ENCODE peak calls at places on chromosomes 3 and 15, in nine cellular contexts. One of them, this sample, is unnamed.

GRCh38 chr3:69791111-69791510 is 51.8 kb downstream of the MITF start:
- DNase-seq in endothelial cell: no peak
- DNase-seq in RWPE2: no peak
- DNase-seq in pancreas: peak; percentile 24
- DNase-seq in upper lobe of right lung: peak; percentile 85
- DNase-seq in left ventricle myocardium inferior: peak; percentile 72
- DNase-seq in WTC11: no peak
- DNase-seq in sigmoid colon: peak; percentile 90
- DNase-seq in cardiac muscle cell: peak; percentile 93
- DNase-seq in this sample: peak; percentile 24

GRCh38 chr3:144556392-144556791 is 584.8 kb downstream of the DIPK2A start:
- DNase-seq in left ventricle myocardium inferior: no peak
- DNase-seq in cardiac muscle cell: no peak
- DNase-seq in pancreas: no peak
- DNase-seq in upper lobe of right lung: no peak
- DNase-seq in sigmoid colon: no peak
- DNase-seq in RWPE2: no peak
- DNase-seq in WTC11: no peak
- DNase-seq in endothelial cell: no peak
- DNase-seq in this sample: no peak

GRCh38 chr3:11335056-11335608 is 62.9 kb downstream of the ATG7 start:
- DNase-seq in endothelial cell: peak; percentile 38
- DNase-seq in pancreas: no peak
- DNase-seq in RWPE2: no peak
- DNase-seq in cardiac muscle cell: peak; percentile 84
- DNase-seq in left ventricle myocardium inferior: no peak
- DNase-seq in WTC11: no peak
- DNase-seq in upper lobe of right lung: no peak
- DNase-seq in sigmoid colon: no peak
- DNase-seq in this sample: no peak

GRCh38 chr15:94064676-94065313 is 166.6 kb upstream of the MCTP2 start:
- DNase-seq in RWPE2: no peak
- DNase-seq in WTC11: no peak
- DNase-seq in sigmoid colon: no peak
- DNase-seq in endothelial cell: no peak
- DNase-seq in cardiac muscle cell: no peak
- DNase-seq in upper lobe of right lung: no peak
- DNase-seq in left ventricle myocardium inferior: no peak
- DNase-seq in pancreas: no peak
- DNase-seq in this sample: no peak

GRCh38 chr3:119492128-119492527 is 6.2 kb upstream of the TIMMDC1 start:
- DNase-seq in left ventricle myocardium inferior: no peak
- DNase-seq in cardiac muscle cell: no peak
- DNase-seq in endothelial cell: no peak
- DNase-seq in sigmoid colon: no peak
- DNase-seq in RWPE2: no peak
- DNase-seq in upper lobe of right lung: no peak
- DNase-seq in pancreas: no peak
- DNase-seq in WTC11: no peak
- DNase-seq in this sample: no peak

GRCh38 chr3:119395923-119396358 is 67.5 kb downstream of the TMEM39A start:
- DNase-seq in cardiac muscle cell: no peak
- DNase-seq in endothelial cell: no peak
- DNase-seq in RWPE2: no peak
- DNase-seq in sigmoid colon: no peak
- DNase-seq in WTC11: no peak
- DNase-seq in left ventricle myocardium inferior: no peak
- DNase-seq in upper lobe of right lung: no peak
- DNase-seq in pancreas: no peak
- DNase-seq in this sample: no peak

GRCh38 chr15:101276501-101277037 is 716 bp downstream of the SELENOS start:
- DNase-seq in cardiac muscle cell: peak; percentile 60
- DNase-seq in endothelial cell: peak; percentile 38
- DNase-seq in left ventricle myocardium inferior: no peak
- DNase-seq in sigmoid colon: no peak
- DNase-seq in pancreas: no peak
- DNase-seq in upper lobe of right lung: no peak
- DNase-seq in RWPE2: peak; percentile 67
- DNase-seq in WTC11: no peak
- DNase-seq in this sample: no peak

GRCh38 chr15:44215594-44215993 is 20.5 kb upstream of the FRMD5 start:
- DNase-seq in upper lobe of right lung: no peak
- DNase-seq in sigmoid colon: no peak
- DNase-seq in WTC11: no peak
- DNase-seq in RWPE2: peak; percentile 78
- DNase-seq in pancreas: no peak
- DNase-seq in cardiac muscle cell: peak; percentile 84
- DNase-seq in left ventricle myocardium inferior: no peak
- DNase-seq in endothelial cell: no peak
- DNase-seq in this sample: no peak

GRCh38 chr3:187222801-187223200 is 25.5 kb downstream of the RTP1 start:
- DNase-seq in sigmoid colon: no peak
- DNase-seq in upper lobe of right lung: no peak
- DNase-seq in left ventricle myocardium inferior: no peak
- DNase-seq in RWPE2: no peak
- DNase-seq in endothelial cell: no peak
- DNase-seq in cardiac muscle cell: no peak
- DNase-seq in WTC11: no peak
- DNase-seq in pancreas: no peak
- DNase-seq in this sample: no peak

GRCh38 chr3:185995352-185995751 is 57.5 kb upstream of the TRA2B start:
- DNase-seq in WTC11: no peak
- DNase-seq in upper lobe of right lung: no peak
- DNase-seq in RWPE2: no peak
- DNase-seq in cardiac muscle cell: peak; percentile 77
- DNase-seq in endothelial cell: no peak
- DNase-seq in sigmoid colon: no peak
- DNase-seq in left ventricle myocardium inferior: no peak
- DNase-seq in pancreas: no peak
- DNase-seq in this sample: no peak

GRCh38 chr15:56767315-56767714 is 34.0 kb upstream of the ZNF280D start:
- DNase-seq in endothelial cell: no peak
- DNase-seq in left ventricle myocardium inferior: no peak
- DNase-seq in upper lobe of right lung: no peak
- DNase-seq in sigmoid colon: no peak
- DNase-seq in WTC11: no peak
- DNase-seq in cardiac muscle cell: peak; percentile 39
- DNase-seq in pancreas: no peak
- DNase-seq in RWPE2: no peak
- DNase-seq in this sample: no peak

GRCh38 chr15:51842852-51843737 is 13.6 kb downstream of the TMOD3 start:
- DNase-seq in upper lobe of right lung: no peak
- DNase-seq in pancreas: no peak
- DNase-seq in sigmoid colon: no peak
- DNase-seq in WTC11: no peak
- DNase-seq in RWPE2: peak; percentile 81
- DNase-seq in endothelial cell: no peak
- DNase-seq in left ventricle myocardium inferior: no peak
- DNase-seq in cardiac muscle cell: peak; percentile 33
- DNase-seq in this sample: no peak

GRCh38 chr3:153673853-153674252 is 447.3 kb upstream of the ARHGEF26 start:
- DNase-seq in endothelial cell: no peak
- DNase-seq in pancreas: no peak
- DNase-seq in left ventricle myocardium inferior: no peak
- DNase-seq in upper lobe of right lung: no peak
- DNase-seq in sigmoid colon: no peak
- DNase-seq in WTC11: no peak
- DNase-seq in cardiac muscle cell: no peak
- DNase-seq in RWPE2: no peak
- DNase-seq in this sample: no peak

GRCh38 chr3:16249336-16249735 is 15.4 kb downstream of the DPH3 start:
- DNase-seq in WTC11: peak; percentile 74
- DNase-seq in endothelial cell: peak; percentile 58
- DNase-seq in cardiac muscle cell: peak; percentile 47
- DNase-seq in sigmoid colon: no peak
- DNase-seq in left ventricle myocardium inferior: no peak
- DNase-seq in RWPE2: no peak
- DNase-seq in pancreas: no peak
- DNase-seq in upper lobe of right lung: no peak
- DNase-seq in this sample: peak; percentile 60

GRCh38 chr3:63595221-63595620 is 57.3 kb upstream of the SNTN start:
- DNase-seq in pancreas: no peak
- DNase-seq in cardiac muscle cell: no peak
- DNase-seq in upper lobe of right lung: no peak
- DNase-seq in RWPE2: no peak
- DNase-seq in WTC11: no peak
- DNase-seq in sigmoid colon: no peak
- DNase-seq in left ventricle myocardium inferior: no peak
- DNase-seq in endothelial cell: no peak
- DNase-seq in this sample: no peak

GRCh38 chr3:67863869-67864268 is 209.5 kb upstream of the SUCLG2 start:
- DNase-seq in cardiac muscle cell: no peak
- DNase-seq in RWPE2: no peak
- DNase-seq in endothelial cell: peak; percentile 31
- DNase-seq in upper lobe of right lung: no peak
- DNase-seq in sigmoid colon: no peak
- DNase-seq in pancreas: no peak
- DNase-seq in left ventricle myocardium inferior: no peak
- DNase-seq in WTC11: peak; percentile 15
- DNase-seq in this sample: no peak

GRCh38 chr3:137217733-137218132 is 259.9 kb downstream of the IL20RB start:
- DNase-seq in left ventricle myocardium inferior: no peak
- DNase-seq in sigmoid colon: no peak
- DNase-seq in pancreas: no peak
- DNase-seq in RWPE2: no peak
- DNase-seq in endothelial cell: peak; percentile 40
- DNase-seq in WTC11: peak; percentile 67
- DNase-seq in upper lobe of right lung: no peak
- DNase-seq in cardiac muscle cell: no peak
- DNase-seq in this sample: peak; percentile 59

DNA sequence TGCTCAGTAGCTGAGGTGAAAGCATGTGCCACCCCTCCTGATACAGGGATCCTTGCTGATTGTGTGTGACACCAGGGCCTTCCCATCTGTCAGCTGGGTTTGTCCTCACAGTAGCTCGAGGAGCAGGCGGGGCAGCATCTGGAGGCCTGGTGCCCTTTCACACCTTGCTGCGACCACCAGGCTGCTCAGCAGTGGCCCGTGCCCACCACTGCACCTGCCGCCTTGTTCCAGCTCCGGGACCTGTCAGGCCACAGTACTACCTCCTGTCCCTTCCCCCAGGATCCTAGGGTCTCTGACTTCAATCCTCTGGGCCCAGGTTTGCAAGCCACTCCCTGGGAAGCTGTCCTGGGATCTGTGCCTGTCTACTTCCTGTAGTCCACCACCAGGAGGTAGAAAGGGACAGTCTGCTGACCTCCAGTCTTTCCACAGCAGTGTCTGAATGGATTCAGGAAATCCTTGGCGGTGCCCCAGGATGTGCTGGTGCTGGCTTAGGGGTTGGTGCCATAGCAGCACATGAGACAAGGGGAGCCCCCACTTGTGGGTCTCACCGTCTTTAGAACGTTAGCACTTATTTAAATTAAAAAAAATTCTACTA is 27.5 kb downstream of the APBA2 start:
- DNase-seq in WTC11: no peak
- DNase-seq in upper lobe of right lung: peak; percentile 48
- DNase-seq in endothelial cell: no peak
- DNase-seq in RWPE2: peak; percentile 48
- DNase-seq in pancreas: no peak
- DNase-seq in left ventricle myocardium inferior: no peak
- DNase-seq in sigmoid colon: peak; percentile 58
- DNase-seq in cardiac muscle cell: peak; percentile 9
- DNase-seq in this sample: no peak
- TF ChIP-seq CTCF in WTC11: no peak
- TF ChIP-seq CTCF in upper lobe of right lung: no peak
- TF ChIP-seq CTCF in endothelial cell: no peak
- TF ChIP-seq CTCF in RWPE2: no peak
- TF ChIP-seq CTCF in pancreas: no peak
- TF ChIP-seq CTCF in left ventricle myocardium inferior: peak; percentile 16
- TF ChIP-seq CTCF in sigmoid colon: no peak
- TF ChIP-seq CTCF in cardiac muscle cell: peak; percentile 18
- TF ChIP-seq CTCF in this sample: peak; percentile 45

GRCh38 chr15:63911160-63911559 is 77.4 kb upstream of the HERC1 start:
- DNase-seq in upper lobe of right lung: no peak
- DNase-seq in pancreas: no peak
- DNase-seq in RWPE2: no peak
- DNase-seq in endothelial cell: no peak
- DNase-seq in left ventricle myocardium inferior: no peak
- DNase-seq in sigmoid colon: no peak
- DNase-seq in WTC11: no peak
- DNase-seq in cardiac muscle cell: no peak
- DNase-seq in this sample: no peak
- TF ChIP-seq CTCF in upper lobe of right lung: no peak
- TF ChIP-seq CTCF in pancreas: no peak
- TF ChIP-seq CTCF in RWPE2: no peak
- TF ChIP-seq CTCF in endothelial cell: no peak
- TF ChIP-seq CTCF in left ventricle myocardium inferior: no peak
- TF ChIP-seq CTCF in sigmoid colon: no peak
- TF ChIP-seq CTCF in WTC11: no peak
- TF ChIP-seq CTCF in cardiac muscle cell: no peak
- TF ChIP-seq CTCF in this sample: no peak

GRCh38 chr3:4476507-4476906 is 9.4 kb upstream of the SUMF1 start:
- DNase-seq in WTC11: no peak
- DNase-seq in sigmoid colon: no peak
- DNase-seq in cardiac muscle cell: peak; percentile 18
- DNase-seq in endothelial cell: no peak
- DNase-seq in RWPE2: no peak
- DNase-seq in upper lobe of right lung: no peak
- DNase-seq in left ventricle myocardium inferior: no peak
- DNase-seq in pancreas: no peak
- DNase-seq in this sample: no peak
- TF ChIP-seq CTCF in WTC11: no peak
- TF ChIP-seq CTCF in sigmoid colon: no peak
- TF ChIP-seq CTCF in cardiac muscle cell: no peak
- TF ChIP-seq CTCF in endothelial cell: no peak
- TF ChIP-seq CTCF in RWPE2: no peak
- TF ChIP-seq CTCF in upper lobe of right lung: no peak
- TF ChIP-seq CTCF in left ventricle myocardium inferior: no peak
- TF ChIP-seq CTCF in pancreas: no peak
- TF ChIP-seq CTCF in this sample: no peak

DNA sequence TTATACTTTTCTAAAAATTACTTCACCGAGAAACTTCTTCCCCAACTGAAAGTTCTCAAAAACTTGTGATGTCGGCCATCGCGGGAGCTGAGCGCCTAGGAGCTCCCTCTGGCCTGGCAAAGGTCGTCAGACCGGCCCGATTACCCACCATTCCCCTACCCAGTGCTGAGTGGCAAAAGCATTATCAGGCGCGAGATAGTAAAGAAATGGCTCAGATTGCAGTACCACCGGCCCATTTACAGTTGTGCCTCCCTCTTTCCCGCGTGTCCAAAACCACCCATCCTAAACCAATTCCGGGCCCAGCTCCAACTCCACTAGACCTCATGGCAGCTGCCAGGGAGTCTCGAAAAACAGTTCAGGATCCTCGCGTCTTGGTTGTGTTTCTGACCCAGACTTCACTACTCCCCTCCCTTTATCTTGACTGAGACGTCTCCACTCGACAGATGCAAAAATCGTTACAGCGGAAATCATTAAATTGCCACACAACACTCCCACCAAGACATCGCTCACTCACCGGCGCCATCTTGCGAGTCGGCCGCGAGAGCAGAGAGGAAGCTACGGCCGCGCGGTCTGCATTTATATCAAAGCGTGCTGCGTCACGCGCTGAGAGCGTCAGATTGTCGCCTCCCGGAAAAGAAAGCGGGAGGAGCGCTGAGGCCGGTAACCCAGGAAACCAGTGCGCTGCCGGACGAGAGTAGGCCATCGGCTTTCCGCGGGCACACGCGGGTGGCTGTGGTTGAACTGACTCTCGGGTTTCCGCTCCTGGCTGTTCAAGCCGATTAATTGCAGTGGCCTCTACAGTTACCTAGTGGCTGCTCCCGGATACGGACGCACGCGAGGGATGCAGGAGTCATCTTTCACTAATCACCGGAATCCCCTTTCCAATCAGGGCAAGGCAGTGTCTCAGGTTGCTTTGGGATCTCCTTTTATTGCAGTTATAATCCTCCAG is at the start of gene RPL22L1:
- DNase-seq in left ventricle myocardium inferior: peak; percentile 93
- DNase-seq in RWPE2: peak; percentile 92
- DNase-seq in WTC11: peak; percentile 91
- DNase-seq in upper lobe of right lung: peak; percentile 97
- DNase-seq in sigmoid colon: peak; percentile 97
- DNase-seq in endothelial cell: peak; percentile 88
- DNase-seq in cardiac muscle cell: peak; percentile 97
- DNase-seq in pancreas: peak; percentile 94
- DNase-seq in this sample: peak; percentile 93
- TF ChIP-seq CTCF in left ventricle myocardium inferior: no peak
- TF ChIP-seq CTCF in RWPE2: no peak
- TF ChIP-seq CTCF in WTC11: no peak
- TF ChIP-seq CTCF in upper lobe of right lung: no peak
- TF ChIP-seq CTCF in sigmoid colon: no peak
- TF ChIP-seq CTCF in endothelial cell: no peak
- TF ChIP-seq CTCF in cardiac muscle cell: no peak
- TF ChIP-seq CTCF in pancreas: no peak
- TF ChIP-seq CTCF in this sample: no peak

This sample was measured in glutamatergic neuron.